ENCODE peak calls at places on chromosomes 7 and 10, in eight cellular contexts. K is A549; D is stimulated activated CD4-positive, alpha-beta T cell treated with anti-CD3 and anti-CD28 coated beads, TNF-alpha, amount 100 ng/mL, for 24 hours; J is HuH-7.5; Y is naive B cell; R is T follicular helper cell; E is mesothelial cell of epicardium; Z is HTR-8/SVneo. M is an unnamed sample.

GRCh38 chr10:48450811-48451466 is 144.5 kb downstream of the MAPK8 start:
- DNase-seq in K (no peak), D (no peak), J (no peak), Y (no peak), R (no peak), E (no peak), Z (no peak), M (no peak)

GRCh38 chr7:157981778-157982177 is 605.8 kb downstream of the PTPRN2 start:
- DNase-seq in K (no peak), D (no peak), J (no peak), Y (no peak), R (no peak), E (no peak), Z (peak), M (no peak)

GRCh38 chr10:58651040-58651439 is 138.4 kb downstream of the BICC1 start:
- DNase-seq in K (no peak), D (no peak), J (no peak), Y (no peak), R (no peak), E (no peak), Z (no peak), M (no peak)

GRCh38 chr10:79351332-79351731 is 4.1 kb downstream of the PPIF start:
- DNase-seq in K (no peak), D (no peak), J (no peak), Y (no peak), R (no peak), E (no peak), Z (no peak), M (no peak)

GRCh38 chr10:125739994-125740679 is 20.6 kb downstream of the EDRF1 start:
- DNase-seq in K (no peak), D (no peak), J (no peak), Y (no peak), R (no peak), E (no peak), Z (no peak), M (no peak)

GRCh38 chr10:6279540-6280267 is 77.0 kb downstream of the PFKFB3 start:
- DNase-seq in K (peak), D (no peak), J (peak), Y (no peak), R (no peak), E (no peak), Z (peak), M (no peak)

GRCh38 chr10:6912424-6912823 is 332.3 kb upstream of the PRKCQ start:
- DNase-seq in K (peak), D (no peak), J (no peak), Y (no peak), R (no peak), E (no peak), Z (peak), M (no peak)

GRCh38 chr7:83060218-83060617 is 102.5 kb downstream of the PCLO start:
- DNase-seq in K (no peak), D (no peak), J (no peak), Y (no peak), R (no peak), E (no peak), Z (no peak), M (no peak)

GRCh38 chr7:158805937-158806336 is 23.4 kb downstream of the ESYT2 start:
- DNase-seq in K (peak), D (no peak), J (no peak), Y (no peak), R (no peak), E (no peak), Z (no peak), M (no peak)

GRCh38 chr7:51647931-51648351 is 331.3 kb upstream of the COBL start:
- DNase-seq in K (no peak), D (no peak), J (no peak), Y (no peak), R (no peak), E (peak), Z (no peak), M (no peak)

GRCh38 chr7:136890379-136890778 is 21.9 kb downstream of the CHRM2 start:
- DNase-seq in K (no peak), D (no peak), J (no peak), Y (no peak), R (no peak), E (no peak), Z (no peak), M (no peak)

M was measured in effector memory CD4-positive, alpha-beta T cell.